ENCODE peak calls at places on chromosomes 7 and 10, in ten cellular contexts. B, M, O, F, C, P, D, K, I and X are unnamed samples. For H3K36me3, the result is how much of the 10 kb centered on the place peaks cover.

GRCh38 chr7:12949060-12950045 is 261.9 kb downstream of the ARL4A start:
- DNase-seq in I (no peak), F (no peak), P (no peak), O (no peak), B (no peak), K (peak), D (no peak), C (no peak), M (peak), X (no peak)

GRCh38 chr7:128406147-128406985 is 3.4 kb downstream of the IMPDH1 start:
- DNase-seq in M (no peak), O (no peak), I (no peak), B (no peak), C (no peak), F (no peak), K (no peak), D (peak), P (no peak), X (no peak)

GRCh38 chr10:307659-308058 is 172.4 kb downstream of the ZMYND11 start:
- DNase-seq in O (no peak), I (no peak), B (no peak), C (no peak), K (no peak), F (no peak), D (no peak), P (no peak), M (no peak), X (no peak)

GRCh38 chr7:55366461-55367138 is 1.5 kb downstream of the LANCL2 start:
- DNase-seq in O (peak), D (peak), F (no peak), C (no peak), K (peak), B (peak), I (no peak), P (peak), M (no peak), X (no peak)

GRCh38 chr10:62819521-62819920 is 3.4 kb upstream of the EGR2 start:
- DNase-seq in P (no peak), I (peak), F (no peak), C (no peak), O (no peak), D (no peak), B (peak), M (no peak), K (no peak), X (no peak)

GRCh38 chr7:143361552-143362125 is 874 bp downstream of the FAM131B start:
- DNase-seq in I (no peak), K (no peak), F (no peak), M (no peak), P (no peak), C (no peak), D (no peak), O (no peak), B (no peak), X (no peak)

GRCh38 chr10:22010973-22011408 is 7.5 kb upstream of the DNAJC1 start:
- DNase-seq in I (no peak), C (no peak), P (no peak), O (no peak), B (peak), M (peak), D (no peak), K (no peak), F (no peak), X (no peak)

GRCh38 chr7:108972009-108972408 is 402.3 kb downstream of the DNAJB9 start:
- DNase-seq in F (no peak), K (no peak), P (no peak), C (no peak), M (no peak), O (no peak), I (no peak), D (no peak), B (no peak), X (no peak)

GRCh38 chr7:116988363-116988989 is 35.2 kb downstream of the ST7 start:
- DNase-seq in C (no peak), F (no peak), O (no peak), I (no peak), D (peak), B (no peak), M (no peak), P (no peak), K (no peak), X (no peak)

GRCh38 chr10:114029655-114030054 is 14.0 kb upstream of the ADRB1 start:
- DNase-seq in M (no peak), D (no peak), K (no peak), B (no peak), C (no peak), F (no peak), P (no peak), I (no peak), O (no peak), X (no peak)

GRCh38 chr10:78407009-78407711 is 373.5 kb downstream of the RPS24 start:
- DNase-seq in O (peak), I (peak), B (peak), F (peak), D (peak), K (peak), C (peak), P (peak), M (peak), X (peak)

GRCh38 chr10:38043516-38043915 is 33.0 kb downstream of the ZNF33A start:
- DNase-seq in C (no peak), O (no peak), D (no peak), M (no peak), K (no peak), B (no peak), I (no peak), F (no peak), P (no peak), X (no peak)

GRCh38 chr7:137957887-137958286 is 44.0 kb downstream of the CREB3L2 start:
- DNase-seq in I (peak), B (no peak), O (no peak), C (peak), F (no peak), D (no peak), M (no peak), K (no peak), P (no peak), X (no peak)

GRCh38 chr7:68556537-68556936 is 1041.7 kb upstream of the AUTS2 start:
- DNase-seq in I (no peak), C (no peak), K (no peak), D (no peak), O (no peak), B (no peak), F (no peak), M (no peak), P (no peak), X (no peak)

GRCh38 chr7:76220185-76221057 is 18.7 kb downstream of the SRRM3 start:
- DNase-seq in O (no peak), M (peak), K (peak), I (no peak), C (peak), F (no peak), D (peak), B (peak), P (no peak), X (no peak)

GRCh38 chr10:78220781-78221180 is 187.1 kb downstream of the RPS24 start:
- DNase-seq in O (no peak), F (no peak), I (no peak), P (no peak), M (no peak), K (no peak), B (no peak), C (no peak), D (no peak), X (no peak)

GRCh38 chr10:105075031-105075430 is 433.9 kb downstream of the SORCS3 start:
- DNase-seq in O (no peak), I (no peak), P (no peak), M (no peak), B (no peak), C (no peak), F (no peak), D (no peak), K (no peak), X (no peak)

GRCh38 chr10:48474764-48475365 is 130.0 kb downstream of the ARHGAP22 start:
- DNase-seq in I (no peak), K (no peak), F (no peak), M (no peak), D (no peak), O (no peak), P (no peak), C (no peak), B (no peak), X (no peak)

GRCh38 chr7:3995187-3995586 is 686.9 kb upstream of the FOXK1 start:
- DNase-seq in D (peak), I (no peak), C (no peak), M (no peak), F (no peak), B (no peak), O (no peak), P (no peak), K (peak), X (no peak)

GRCh38 chr10:10551595-10551994 is 466.1 kb upstream of the CELF2 start:
- DNase-seq in B (no peak), D (no peak), K (no peak), O (no peak), M (no peak), P (no peak), I (no peak), C (no peak), F (no peak), X (no peak)

GRCh38 chr10:128062837-128063563 is 63.2 kb downstream of the MKI67 start:
- DNase-seq in F (no peak), D (no peak), O (peak), P (peak), B (no peak), C (no peak), M (no peak), K (no peak), I (peak), X (no peak)

GRCh38 chr7:92178928-92179373 is at the start of gene LRRD1:
- DNase-seq in F (peak), K (peak), M (peak), D (peak), P (peak), C (peak), I (peak), O (peak), B (peak), X (peak)

GRCh38 chr7:91565499-91566331 is 301.5 kb downstream of the FZD1 start:
- DNase-seq in F (no peak), B (no peak), D (peak), K (peak), O (no peak), P (no peak), C (no peak), I (no peak), M (no peak), X (no peak)

GRCh38 chr10:101783736-101784118 is 481 bp upstream of the NPM3 start:
- DNase-seq in P (no peak), D (no peak), M (peak), F (no peak), C (no peak), K (no peak), O (no peak), I (no peak), B (no peak), X (no peak)
- TF ChIP-seq CTCF in P (no peak), D (no peak), M (no peak), F (no peak), C (no peak), K (no peak), O (no peak), I (no peak), B (no peak), X (no peak)

DNA sequence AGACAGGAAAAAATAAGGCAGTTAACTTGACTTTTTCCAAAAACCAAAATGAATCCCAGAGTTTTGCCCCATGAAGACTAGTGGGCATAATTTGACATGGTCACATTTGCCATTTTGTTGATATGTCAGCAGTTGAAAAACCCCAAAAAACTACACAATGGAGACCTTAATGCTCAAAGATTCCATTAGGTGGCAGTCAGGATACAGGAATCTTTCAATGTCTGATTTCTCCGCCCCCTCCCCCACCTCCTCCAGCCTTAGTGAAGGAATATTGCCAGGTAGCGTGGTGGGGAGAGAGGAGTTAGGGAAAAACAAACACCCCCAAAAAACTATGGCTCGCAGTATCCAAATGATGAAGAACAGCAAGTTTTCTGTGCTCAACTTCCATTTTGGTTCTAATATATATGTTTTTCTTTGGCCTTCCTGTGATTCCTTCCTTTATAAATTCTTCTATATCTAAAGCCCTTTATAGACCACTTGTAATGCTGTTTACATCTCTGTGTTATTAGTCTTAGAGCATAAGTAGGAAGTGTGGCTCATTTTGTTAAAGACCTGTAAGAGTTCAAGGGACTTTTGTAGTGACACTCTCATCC is 6.7 kb upstream of the SMNDC1 start:
- DNase-seq in F (no peak), M (peak), K (peak), I (peak), D (peak), P (no peak), C (peak), B (peak), O (peak), X (no peak)
- H3K36me3 ChIP-seq in F (under half), M (under half), K (under half), I (under half), D (under half), P (under half), C (under half), B (under half), O (under half), X (under half)

DNA sequence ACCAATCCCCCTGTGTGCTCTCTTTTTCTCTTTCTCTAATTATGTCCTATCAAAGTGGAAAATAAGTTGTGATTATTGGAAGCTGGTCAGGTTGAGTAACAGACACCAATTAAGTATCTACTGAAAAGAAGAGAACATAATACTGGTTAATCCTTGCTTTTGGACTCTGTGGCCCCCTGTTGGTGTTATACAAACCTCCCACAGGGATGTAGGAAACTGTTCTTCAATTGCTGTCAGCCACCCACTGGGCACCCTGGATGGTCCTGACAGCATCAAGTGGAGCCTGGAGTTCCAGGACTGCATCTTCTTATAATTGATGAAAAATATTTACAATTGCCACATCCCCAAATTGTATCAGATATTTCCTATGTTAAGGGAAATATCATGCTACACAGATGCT is 939.7 kb downstream of the KCNMA1 start:
- DNase-seq in B (no peak), D (no peak), O (no peak), P (no peak), C (no peak), F (no peak), K (no peak), I (no peak), M (no peak), X (no peak)
- TF ChIP-seq CTCF in B (no peak), D (peak), O (no peak), P (no peak), C (peak), F (no peak), K (no peak), I (no peak), M (no peak), X (peak)

GRCh38 chr7:44048031-44048795 is 3.7 kb downstream of the DBNL start:
- DNase-seq in B (no peak), P (no peak), M (no peak), I (no peak), D (no peak), F (no peak), K (no peak), C (no peak), O (no peak), X (no peak)
- H3K36me3 ChIP-seq in B (under half), P (under half), M (under half), I (half or more), D (half or more), F (half or more), K (under half), C (under half), O (under half), X (under half)

GRCh38 chr10:60549686-60550085 is 160.0 kb upstream of the ANK3 start:
- DNase-seq in P (no peak), O (no peak), D (no peak), I (no peak), M (no peak), K (peak), C (no peak), B (peak), F (no peak), X (no peak)
- TF ChIP-seq CTCF in P (no peak), O (peak), D (peak), I (no peak), M (peak), K (peak), C (peak), B (peak), F (peak), X (peak)

GRCh38 chr10:106479619-106480018 is 684.9 kb downstream of the SORCS1 start:
- DNase-seq in C (peak), D (no peak), B (no peak), P (no peak), O (no peak), I (no peak), F (no peak), K (no peak), M (no peak), X (no peak)

GRCh38 chr10:106481598-106481997 is 682.9 kb downstream of the SORCS1 start:
- DNase-seq in C (no peak), M (no peak), I (no peak), O (no peak), P (no peak), D (peak), F (no peak), B (no peak), K (no peak), X (no peak)
- H3K36me3 ChIP-seq in C (under half), M (under half), I (under half), O (under half), P (under half), D (under half), F (under half), B (under half), K (under half), X (under half)

GRCh38 chr10:117431160-117431559 is 55.9 kb upstream of the PDZD8 start:
- DNase-seq in M (no peak), P (no peak), B (no peak), O (no peak), F (no peak), D (no peak), I (no peak), C (no peak), K (no peak), X (no peak)
- TF ChIP-seq CTCF in M (no peak), P (no peak), B (no peak), O (peak), F (no peak), D (no peak), I (no peak), C (no peak), K (peak), X (peak)

GRCh38 chr7:35702541-35702940 is 7.6 kb upstream of the HERPUD2 start:
- DNase-seq in I (no peak), D (no peak), O (no peak), B (no peak), F (no peak), K (no peak), P (no peak), M (no peak), C (no peak), X (no peak)
- H3K36me3 ChIP-seq in I (under half), D (under half), O (under half), B (under half), F (under half), K (under half), P (under half), M (under half), C (under half), X (under half)

GRCh38 chr7:131222171-131222570 is 105.5 kb upstream of the MKLN1 start:
- DNase-seq in K (no peak), M (no peak), P (no peak), C (no peak), D (no peak), F (no peak), I (no peak), O (no peak), B (no peak), X (no peak)

GRCh38 chr7:131226116-131226562 is 101.5 kb upstream of the MKLN1 start:
- DNase-seq in D (no peak), P (no peak), B (no peak), C (no peak), I (no peak), O (no peak), F (no peak), M (peak), K (peak), X (no peak)

GRCh38 chr7:131224996-131225395 is 102.7 kb upstream of the MKLN1 start:
- DNase-seq in F (no peak), B (no peak), D (no peak), K (no peak), O (no peak), C (no peak), P (no peak), M (no peak), I (no peak), X (no peak)

GRCh38 chr7:131223151-131223550 is 104.5 kb upstream of the MKLN1 start:
- DNase-seq in B (no peak), M (no peak), K (no peak), I (no peak), D (no peak), C (no peak), F (no peak), P (no peak), O (no peak), X (no peak)

DNA sequence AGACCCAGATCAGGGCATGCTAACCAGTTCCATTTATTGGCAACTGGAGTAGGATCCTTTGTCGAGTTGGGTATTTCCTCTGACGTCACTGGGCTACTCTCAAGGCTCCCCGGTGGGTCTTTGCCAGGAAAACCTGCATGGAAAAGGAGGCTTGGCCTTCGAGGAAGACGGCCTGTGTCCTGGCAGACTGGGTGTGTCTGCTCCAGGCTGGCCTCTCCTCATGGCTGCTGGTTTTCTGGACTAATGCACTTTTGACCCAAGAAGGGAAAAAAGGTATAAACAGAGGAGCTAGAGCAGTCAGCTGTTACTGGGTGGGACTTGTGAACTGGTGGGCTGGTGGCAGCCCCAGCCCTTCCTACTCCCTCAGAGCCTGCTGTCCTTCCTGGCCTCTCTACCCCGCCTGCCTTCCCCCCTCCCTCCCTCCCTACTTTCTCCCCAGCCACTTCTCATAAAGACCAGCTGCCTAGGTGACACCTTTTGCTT is 102.0 kb upstream of the MKLN1 start:
- DNase-seq in P (no peak), D (no peak), F (peak), B (no peak), C (no peak), I (peak), O (no peak), K (peak), M (peak), X (no peak)
- TF ChIP-seq CTCF in P (no peak), D (no peak), F (no peak), B (no peak), C (no peak), I (no peak), O (no peak), K (no peak), M (no peak), X (no peak)